ENCODE peak calls at places on chromosomes 6 and 20, in four cellular contexts. One of them, this sample, is unnamed.

GRCh38 chr6:139882977-139883728 is 508.7 kb upstream of the CITED2 start:
- DNase-seq in SHP77: peak; percentile 28
- DNase-seq in stimulated activated CD8-positive, alpha-beta memory T cell treated with anti-CD3 and anti-CD28 coated beads, Interleukin-15, amount 100 ng/mL, for 48 hours: no peak
- DNase-seq in RPMI7951: peak; percentile 37
- DNase-seq in this sample: peak; percentile 71

GRCh38 chr6:11172501-11173337 is 59.7 kb downstream of the NEDD9 start:
- DNase-seq in RPMI7951: peak; percentile 48
- DNase-seq in stimulated activated CD8-positive, alpha-beta memory T cell treated with anti-CD3 and anti-CD28 coated beads, Interleukin-15, amount 100 ng/mL, for 48 hours: peak; percentile 50
- DNase-seq in SHP77: peak; percentile 21
- DNase-seq in this sample: peak; percentile 56

GRCh38 chr6:168097621-168098430 is 18.8 kb upstream of the FRMD1 start:
- DNase-seq in RPMI7951: no peak
- DNase-seq in SHP77: no peak
- DNase-seq in stimulated activated CD8-positive, alpha-beta memory T cell treated with anti-CD3 and anti-CD28 coated beads, Interleukin-15, amount 100 ng/mL, for 48 hours: no peak
- DNase-seq in this sample: no peak

GRCh38 chr6:147961473-147962141 is 381.0 kb upstream of the SASH1 start:
- DNase-seq in RPMI7951: no peak
- DNase-seq in stimulated activated CD8-positive, alpha-beta memory T cell treated with anti-CD3 and anti-CD28 coated beads, Interleukin-15, amount 100 ng/mL, for 48 hours: no peak
- DNase-seq in SHP77: no peak
- DNase-seq in this sample: no peak

GRCh38 chr6:14964901-14965300 is 281.0 kb upstream of the JARID2 start:
- DNase-seq in SHP77: peak; percentile 71
- DNase-seq in stimulated activated CD8-positive, alpha-beta memory T cell treated with anti-CD3 and anti-CD28 coated beads, Interleukin-15, amount 100 ng/mL, for 48 hours: no peak
- DNase-seq in RPMI7951: no peak
- DNase-seq in this sample: no peak

GRCh38 chr6:152669894-152670293 is 27.8 kb upstream of the MYCT1 start:
- DNase-seq in RPMI7951: peak; percentile 38
- DNase-seq in stimulated activated CD8-positive, alpha-beta memory T cell treated with anti-CD3 and anti-CD28 coated beads, Interleukin-15, amount 100 ng/mL, for 48 hours: no peak
- DNase-seq in SHP77: no peak
- DNase-seq in this sample: peak; percentile 21

GRCh38 chr6:27031302-27031701 is 216.2 kb upstream of the PRSS16 start:
- DNase-seq in stimulated activated CD8-positive, alpha-beta memory T cell treated with anti-CD3 and anti-CD28 coated beads, Interleukin-15, amount 100 ng/mL, for 48 hours: no peak
- DNase-seq in SHP77: no peak
- DNase-seq in RPMI7951: peak; percentile 55
- DNase-seq in this sample: peak; percentile 68

GRCh38 chr6:51277471-51277870 is 458.8 kb downstream of the TFAP2B start:
- DNase-seq in SHP77: no peak
- DNase-seq in RPMI7951: no peak
- DNase-seq in stimulated activated CD8-positive, alpha-beta memory T cell treated with anti-CD3 and anti-CD28 coated beads, Interleukin-15, amount 100 ng/mL, for 48 hours: no peak
- DNase-seq in this sample: no peak

GRCh38 chr20:36344517-36345132 is 38.5 kb downstream of the DLGAP4 start:
- DNase-seq in stimulated activated CD8-positive, alpha-beta memory T cell treated with anti-CD3 and anti-CD28 coated beads, Interleukin-15, amount 100 ng/mL, for 48 hours: no peak
- DNase-seq in RPMI7951: peak; percentile 66
- DNase-seq in SHP77: no peak
- DNase-seq in this sample: peak; percentile 73

GRCh38 chr6:67722861-67723261 is 912.2 kb upstream of the ADGRB3 start:
- DNase-seq in stimulated activated CD8-positive, alpha-beta memory T cell treated with anti-CD3 and anti-CD28 coated beads, Interleukin-15, amount 100 ng/mL, for 48 hours: no peak
- DNase-seq in RPMI7951: no peak
- DNase-seq in SHP77: no peak
- DNase-seq in this sample: no peak

GRCh38 chr6:69570126-69570525 is 226.7 kb downstream of the LMBRD1 start:
- DNase-seq in SHP77: no peak
- DNase-seq in RPMI7951: no peak
- DNase-seq in stimulated activated CD8-positive, alpha-beta memory T cell treated with anti-CD3 and anti-CD28 coated beads, Interleukin-15, amount 100 ng/mL, for 48 hours: no peak
- DNase-seq in this sample: no peak

GRCh38 chr6:169162249-169162967 is 91.2 kb downstream of the THBS2 start:
- DNase-seq in SHP77: no peak
- DNase-seq in stimulated activated CD8-positive, alpha-beta memory T cell treated with anti-CD3 and anti-CD28 coated beads, Interleukin-15, amount 100 ng/mL, for 48 hours: no peak
- DNase-seq in RPMI7951: no peak
- DNase-seq in this sample: peak; percentile 58

GRCh38 chr6:12371641-12372146 is 81.5 kb downstream of the EDN1 start:
- DNase-seq in SHP77: no peak
- DNase-seq in RPMI7951: no peak
- DNase-seq in stimulated activated CD8-positive, alpha-beta memory T cell treated with anti-CD3 and anti-CD28 coated beads, Interleukin-15, amount 100 ng/mL, for 48 hours: no peak
- DNase-seq in this sample: peak; percentile 71

GRCh38 chr6:151475653-151476523 is 17.9 kb upstream of the CCDC170 start:
- DNase-seq in RPMI7951: peak; percentile 80
- DNase-seq in stimulated activated CD8-positive, alpha-beta memory T cell treated with anti-CD3 and anti-CD28 coated beads, Interleukin-15, amount 100 ng/mL, for 48 hours: no peak
- DNase-seq in SHP77: peak; percentile 11
- DNase-seq in this sample: peak; percentile 71

GRCh38 chr6:6025736-6026135 is 19.0 kb upstream of the NRN1 start:
- DNase-seq in RPMI7951: no peak
- DNase-seq in SHP77: no peak
- DNase-seq in stimulated activated CD8-positive, alpha-beta memory T cell treated with anti-CD3 and anti-CD28 coated beads, Interleukin-15, amount 100 ng/mL, for 48 hours: no peak
- DNase-seq in this sample: no peak

GRCh38 chr20:41047975-41048305 is 19.3 kb downstream of the TOP1 start:
- DNase-seq in RPMI7951: peak; percentile 58
- DNase-seq in SHP77: no peak
- DNase-seq in stimulated activated CD8-positive, alpha-beta memory T cell treated with anti-CD3 and anti-CD28 coated beads, Interleukin-15, amount 100 ng/mL, for 48 hours: no peak
- DNase-seq in this sample: peak; percentile 75

GRCh38 chr20:17825949-17826843 is 126.4 kb downstream of the BANF2 start:
- DNase-seq in SHP77: no peak
- DNase-seq in RPMI7951: peak; percentile 27
- DNase-seq in stimulated activated CD8-positive, alpha-beta memory T cell treated with anti-CD3 and anti-CD28 coated beads, Interleukin-15, amount 100 ng/mL, for 48 hours: peak; percentile 19
- DNase-seq in this sample: peak; percentile 59

GRCh38 chr20:62031462-62032092 is 34.1 kb downstream of the TAF4 start:
- DNase-seq in stimulated activated CD8-positive, alpha-beta memory T cell treated with anti-CD3 and anti-CD28 coated beads, Interleukin-15, amount 100 ng/mL, for 48 hours: no peak
- DNase-seq in RPMI7951: no peak
- DNase-seq in SHP77: no peak
- DNase-seq in this sample: no peak

GRCh38 chr6:154868143-154868594 is 126.9 kb upstream of the TIAM2 start:
- DNase-seq in stimulated activated CD8-positive, alpha-beta memory T cell treated with anti-CD3 and anti-CD28 coated beads, Interleukin-15, amount 100 ng/mL, for 48 hours: no peak
- DNase-seq in SHP77: peak; percentile 31
- DNase-seq in RPMI7951: peak; percentile 50
- DNase-seq in this sample: peak; percentile 72

GRCh38 chr6:1552296-1552761 is 57.4 kb upstream of the FOXC1 start:
- DNase-seq in SHP77: no peak
- DNase-seq in RPMI7951: peak; percentile 48
- DNase-seq in stimulated activated CD8-positive, alpha-beta memory T cell treated with anti-CD3 and anti-CD28 coated beads, Interleukin-15, amount 100 ng/mL, for 48 hours: no peak
- DNase-seq in this sample: peak; percentile 41

This sample was measured in M059J.